ENCODE peak calls at places on chromosomes 11 and 22, in five cellular contexts. One of them, this sample, is unnamed.

GRCh38 chr11:127470485-127470884 is 469.9 kb upstream of the KIRREL3 start:
- DNase-seq in lower leg skin: no peak
- DNase-seq in neuronal stem cell: no peak
- DNase-seq in Karpas-422: peak
- DNase-seq in HCT116: no peak
- DNase-seq in this sample: no peak

GRCh38 chr11:77387701-77388100 is 86.2 kb downstream of the PAK1 start:
- DNase-seq in neuronal stem cell: no peak
- DNase-seq in lower leg skin: no peak
- DNase-seq in Karpas-422: peak
- DNase-seq in HCT116: no peak
- DNase-seq in this sample: no peak

GRCh38 chr11:37786214-37786755 is 1188.2 kb upstream of the RAG2 start:
- DNase-seq in lower leg skin: no peak
- DNase-seq in Karpas-422: no peak
- DNase-seq in HCT116: no peak
- DNase-seq in neuronal stem cell: no peak
- DNase-seq in this sample: no peak

GRCh38 chr11:116062129-116062525 is 557.9 kb upstream of the CADM1 start:
- DNase-seq in lower leg skin: no peak
- DNase-seq in Karpas-422: no peak
- DNase-seq in HCT116: no peak
- DNase-seq in neuronal stem cell: no peak
- DNase-seq in this sample: no peak

GRCh38 chr22:37726240-37726887 is 29.5 kb downstream of the TRIOBP start:
- DNase-seq in HCT116: no peak
- DNase-seq in neuronal stem cell: no peak
- DNase-seq in Karpas-422: peak
- DNase-seq in lower leg skin: no peak
- DNase-seq in this sample: no peak

GRCh38 chr11:6626971-6627761 is 7.9 kb upstream of the TPP1 start:
- DNase-seq in lower leg skin: peak
- DNase-seq in HCT116: no peak
- DNase-seq in Karpas-422: no peak
- DNase-seq in neuronal stem cell: no peak
- DNase-seq in this sample: no peak

GRCh38 chr11:126419801-126420729 is 64.6 kb downstream of the ST3GAL4 start:
- DNase-seq in Karpas-422: peak
- DNase-seq in HCT116: no peak
- DNase-seq in lower leg skin: no peak
- DNase-seq in neuronal stem cell: no peak
- DNase-seq in this sample: no peak

GRCh38 chr11:132655187-132655855 is 877.0 kb downstream of the OPCML start:
- DNase-seq in lower leg skin: no peak
- DNase-seq in HCT116: no peak
- DNase-seq in neuronal stem cell: no peak
- DNase-seq in Karpas-422: no peak
- DNase-seq in this sample: no peak

GRCh38 chr11:46391578-46392420 is at the start of gene CHRM4:
- DNase-seq in lower leg skin: no peak
- DNase-seq in HCT116: no peak
- DNase-seq in Karpas-422: peak
- DNase-seq in neuronal stem cell: no peak
- DNase-seq in this sample: no peak

GRCh38 chr11:92550411-92550810 is 325.8 kb downstream of the FAT3 start:
- DNase-seq in lower leg skin: no peak
- DNase-seq in neuronal stem cell: peak
- DNase-seq in Karpas-422: no peak
- DNase-seq in HCT116: no peak
- DNase-seq in this sample: no peak

GRCh38 chr11:88292156-88292844 is 45.2 kb downstream of the CTSC start:
- DNase-seq in Karpas-422: no peak
- DNase-seq in HCT116: peak
- DNase-seq in neuronal stem cell: no peak
- DNase-seq in lower leg skin: no peak
- DNase-seq in this sample: peak

GRCh38 chr22:31122532-31123291 is at the start of gene INPP5J:
- DNase-seq in Karpas-422: no peak
- DNase-seq in lower leg skin: no peak
- DNase-seq in HCT116: peak
- DNase-seq in neuronal stem cell: no peak
- DNase-seq in this sample: no peak

GRCh38 chr11:115657586-115657985 is 153.4 kb upstream of the CADM1 start:
- DNase-seq in lower leg skin: no peak
- DNase-seq in neuronal stem cell: no peak
- DNase-seq in HCT116: no peak
- DNase-seq in Karpas-422: no peak
- DNase-seq in this sample: no peak

GRCh38 chr11:120867024-120867423 is 156.9 kb upstream of the TBCEL start:
- DNase-seq in Karpas-422: no peak
- DNase-seq in lower leg skin: no peak
- DNase-seq in HCT116: no peak
- DNase-seq in neuronal stem cell: no peak
- DNase-seq in this sample: no peak

GRCh38 chr11:27910186-27910941 is 197.6 kb downstream of the KIF18A start:
- DNase-seq in neuronal stem cell: no peak
- DNase-seq in lower leg skin: no peak
- DNase-seq in HCT116: no peak
- DNase-seq in Karpas-422: no peak
- DNase-seq in this sample: no peak

GRCh38 chr22:30566125-30566524 is 8.3 kb downstream of the GAL3ST1 start:
- DNase-seq in neuronal stem cell: no peak
- DNase-seq in HCT116: no peak
- DNase-seq in lower leg skin: no peak
- DNase-seq in Karpas-422: no peak
- DNase-seq in this sample: no peak

GRCh38 chr22:23499845-23500500 is 80.1 kb downstream of the IGLL1 start:
- DNase-seq in lower leg skin: peak
- DNase-seq in neuronal stem cell: no peak
- DNase-seq in HCT116: no peak
- DNase-seq in Karpas-422: no peak
- DNase-seq in this sample: no peak

GRCh38 chr22:37021710-37022482 is 2.4 kb downstream of the MPST start:
- DNase-seq in Karpas-422: peak
- DNase-seq in HCT116: peak
- DNase-seq in neuronal stem cell: peak
- DNase-seq in lower leg skin: no peak
- DNase-seq in this sample: no peak

GRCh38 chr11:115778928-115779650 is 274.9 kb upstream of the CADM1 start:
- DNase-seq in HCT116: no peak
- DNase-seq in Karpas-422: no peak
- DNase-seq in neuronal stem cell: no peak
- DNase-seq in lower leg skin: no peak
- DNase-seq in this sample: no peak

GRCh38 chr11:73949246-73949645 is 1.6 kb upstream of the DNAJB13 start:
- DNase-seq in HCT116: no peak
- DNase-seq in lower leg skin: peak
- DNase-seq in Karpas-422: no peak
- DNase-seq in neuronal stem cell: no peak
- DNase-seq in this sample: no peak

GRCh38 chr11:18698341-18699268 is at the start of gene TMEM86A:
- DNase-seq in HCT116: peak
- DNase-seq in neuronal stem cell: peak
- DNase-seq in lower leg skin: peak
- DNase-seq in Karpas-422: peak
- DNase-seq in this sample: no peak

GRCh38 chr22:17234144-17234623 is 14.9 kb upstream of the ADA2 start:
- DNase-seq in HCT116: peak
- DNase-seq in lower leg skin: no peak
- DNase-seq in Karpas-422: no peak
- DNase-seq in neuronal stem cell: peak
- DNase-seq in this sample: no peak

GRCh38 chr11:17951685-17952388 is 61.0 kb downstream of the SERGEF start:
- DNase-seq in neuronal stem cell: no peak
- DNase-seq in lower leg skin: no peak
- DNase-seq in HCT116: no peak
- DNase-seq in Karpas-422: no peak
- DNase-seq in this sample: no peak

GRCh38 chr11:7485136-7485853 is at the start of gene OLFML1:
- DNase-seq in Karpas-422: no peak
- DNase-seq in HCT116: no peak
- DNase-seq in lower leg skin: no peak
- DNase-seq in neuronal stem cell: no peak
- DNase-seq in this sample: no peak

GRCh38 chr11:72103754-72104167 is 664 bp upstream of the LAMTOR1 start:
- DNase-seq in HCT116: no peak
- DNase-seq in neuronal stem cell: no peak
- DNase-seq in lower leg skin: no peak
- DNase-seq in Karpas-422: no peak
- DNase-seq in this sample: no peak

GRCh38 chr11:110728476-110728875 is 16.2 kb upstream of the ARHGAP20 start:
- DNase-seq in Karpas-422: no peak
- DNase-seq in neuronal stem cell: no peak
- DNase-seq in lower leg skin: no peak
- DNase-seq in HCT116: no peak
- DNase-seq in this sample: no peak

GRCh38 chr22:42383851-42384417 is 48.3 kb downstream of the NFAM1 start:
- DNase-seq in Karpas-422: peak
- DNase-seq in neuronal stem cell: no peak
- DNase-seq in lower leg skin: no peak
- DNase-seq in HCT116: no peak
- DNase-seq in this sample: no peak

GRCh38 chr11:35045219-35045819 is 93.7 kb upstream of the CD44 start:
- DNase-seq in lower leg skin: no peak
- DNase-seq in Karpas-422: no peak
- DNase-seq in neuronal stem cell: no peak
- DNase-seq in HCT116: no peak
- DNase-seq in this sample: no peak

GRCh38 chr11:25943031-25943430 is 388.9 kb upstream of the ANO3 start:
- DNase-seq in HCT116: no peak
- DNase-seq in lower leg skin: no peak
- DNase-seq in Karpas-422: no peak
- DNase-seq in neuronal stem cell: no peak
- DNase-seq in this sample: no peak

GRCh38 chr11:38252620-38253019 is 1654.6 kb upstream of the RAG2 start:
- DNase-seq in lower leg skin: no peak
- DNase-seq in HCT116: no peak
- DNase-seq in neuronal stem cell: no peak
- DNase-seq in Karpas-422: no peak
- DNase-seq in this sample: no peak

GRCh38 chr22:17077255-17077654 is 7.5 kb upstream of the IL17RA start:
- DNase-seq in lower leg skin: no peak
- DNase-seq in neuronal stem cell: no peak
- DNase-seq in HCT116: no peak
- DNase-seq in Karpas-422: no peak
- DNase-seq in this sample: no peak

GRCh38 chr11:120336641-120337132 is 474 bp downstream of the ARHGEF12 start:
- DNase-seq in lower leg skin: peak
- DNase-seq in HCT116: no peak
- DNase-seq in neuronal stem cell: no peak
- DNase-seq in Karpas-422: peak
- DNase-seq in this sample: no peak

GRCh38 chr11:132101861-132102260 is 731.4 kb downstream of the NTM start:
- DNase-seq in lower leg skin: no peak
- DNase-seq in Karpas-422: no peak
- DNase-seq in neuronal stem cell: no peak
- DNase-seq in HCT116: no peak
- DNase-seq in this sample: no peak

DNA sequence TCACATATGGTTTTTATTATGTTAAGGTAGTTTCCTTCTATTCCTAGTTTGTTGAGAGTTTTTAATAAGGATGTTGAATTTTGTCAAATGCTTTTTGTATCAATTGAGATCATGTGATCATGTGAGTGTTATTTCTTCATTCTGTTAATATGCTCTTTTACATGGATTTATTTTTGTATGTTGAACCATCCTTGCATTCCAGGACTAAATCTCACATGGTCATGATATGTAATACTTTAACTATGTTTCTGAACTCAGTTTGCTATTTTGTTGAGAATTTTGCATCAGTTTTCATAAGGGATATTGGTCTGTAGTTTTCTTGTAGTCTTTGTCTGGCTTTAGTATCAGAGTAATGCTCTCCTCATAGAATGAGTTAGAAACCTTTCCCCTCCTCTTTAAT is 43.2 kb downstream of the KCNQ1 start:
- DNase-seq in lower leg skin: no peak
- DNase-seq in neuronal stem cell: no peak
- DNase-seq in Karpas-422: no peak
- DNase-seq in HCT116: no peak
- DNase-seq in this sample: no peak
- H3K4me3 ChIP-seq in lower leg skin: no peak
- H3K4me3 ChIP-seq in neuronal stem cell: no peak
- H3K4me3 ChIP-seq in Karpas-422: no peak
- H3K4me3 ChIP-seq in HCT116: no peak
- H3K4me3 ChIP-seq in this sample: no peak

DNA sequence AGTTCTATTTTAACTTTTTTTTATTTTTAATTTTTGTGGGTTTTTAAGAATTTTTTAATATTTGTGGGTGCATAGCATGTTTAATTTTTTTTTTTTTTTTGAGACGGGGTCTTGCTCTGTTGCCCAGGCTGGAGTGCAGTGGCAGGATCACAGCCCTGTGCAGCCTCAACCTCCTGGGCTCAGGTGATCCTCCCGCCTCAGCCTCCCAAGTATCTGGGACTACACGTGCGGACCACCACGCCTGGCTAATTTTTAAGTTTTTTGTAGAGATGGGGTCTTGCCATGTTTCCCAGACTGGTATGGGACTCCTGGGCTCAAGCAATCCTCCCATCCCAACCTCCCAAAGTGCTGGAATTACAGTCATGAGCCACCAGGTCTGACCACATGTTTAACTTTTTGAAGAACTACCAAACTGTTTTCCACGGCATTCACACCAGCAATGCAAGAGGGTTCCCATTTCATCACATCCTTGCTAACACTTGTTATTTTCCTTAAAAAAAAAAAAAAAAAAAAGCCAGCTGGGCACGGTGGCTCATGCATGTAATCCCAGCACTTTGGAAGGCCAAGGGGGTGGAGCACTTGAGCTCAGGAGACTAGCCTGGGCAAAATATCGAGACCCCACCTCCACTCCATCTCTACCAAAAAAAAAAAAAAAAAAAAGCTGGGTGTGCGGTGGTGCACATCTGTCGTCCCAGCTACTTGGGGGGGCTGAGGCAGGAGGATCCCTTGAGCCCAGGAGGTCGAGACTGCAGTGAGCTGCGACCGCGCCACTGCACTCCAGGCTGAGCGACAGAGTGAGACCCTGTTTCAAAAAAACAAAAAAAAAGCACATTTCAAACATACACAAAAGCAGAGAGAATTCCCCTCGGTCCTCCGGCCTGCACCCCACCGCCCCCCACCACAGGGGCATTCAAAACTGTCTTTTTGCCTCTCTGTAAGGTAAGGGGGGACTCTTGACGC is 16.7 kb upstream of the TXNRD2 start:
- DNase-seq in lower leg skin: no peak
- DNase-seq in HCT116: no peak
- DNase-seq in Karpas-422: no peak
- DNase-seq in neuronal stem cell: no peak
- DNase-seq in this sample: no peak
- H3K4me3 ChIP-seq in lower leg skin: no peak
- H3K4me3 ChIP-seq in HCT116: peak
- H3K4me3 ChIP-seq in Karpas-422: no peak
- H3K4me3 ChIP-seq in neuronal stem cell: peak
- H3K4me3 ChIP-seq in this sample: peak

GRCh38 chr11:64342869-64343739 is 3.1 kb downstream of the CCDC88B start:
- DNase-seq in Karpas-422: no peak
- DNase-seq in HCT116: no peak
- DNase-seq in neuronal stem cell: no peak
- DNase-seq in lower leg skin: no peak
- DNase-seq in this sample: no peak
- H3K4me3 ChIP-seq in Karpas-422: no peak
- H3K4me3 ChIP-seq in HCT116: peak
- H3K4me3 ChIP-seq in neuronal stem cell: no peak
- H3K4me3 ChIP-seq in lower leg skin: no peak
- H3K4me3 ChIP-seq in this sample: peak

GRCh38 chr22:28441720-28442263 is 237.8 kb downstream of the TTC28 start:
- DNase-seq in neuronal stem cell: peak
- DNase-seq in Karpas-422: no peak
- DNase-seq in lower leg skin: no peak
- DNase-seq in HCT116: no peak
- DNase-seq in this sample: no peak
- H3K4me3 ChIP-seq in neuronal stem cell: no peak
- H3K4me3 ChIP-seq in Karpas-422: no peak
- H3K4me3 ChIP-seq in lower leg skin: peak
- H3K4me3 ChIP-seq in HCT116: no peak
- H3K4me3 ChIP-seq in this sample: peak